ENCODE peak calls at places on chromosome 1, in eight cellular contexts. O is heart right ventricle; B is Panc1; K is prostate gland; T is CD8-positive, alpha-beta T cell; C is ascending aorta; W is kidney epithelial cell; Z is fibroblast of lung. Q is an unnamed sample.

GRCh38 chr1:43366179-43366578 is 1.6 kb downstream of the ELOVL1 start:
- DNase-seq in O (no peak), B (no peak), K (peak; percentile 85), T (no peak), C (no peak), W (no peak), Z (no peak), Q (no peak)

GRCh38 chr1:156001682-156002171 is 19.0 kb downstream of the SSR2 start:
- DNase-seq in O (no peak), B (no peak), K (no peak), T (no peak), C (no peak), W (no peak), Z (no peak), Q (no peak)

GRCh38 chr1:180623579-180624347 is 8.1 kb upstream of the XPR1 start:
- DNase-seq in O (no peak), B (no peak), K (no peak), T (no peak), C (no peak), W (no peak), Z (peak; percentile 54), Q (no peak)

GRCh38 chr1:20102875-20103274 is 16.5 kb downstream of the PLA2G2D start:
- DNase-seq in O (no peak), B (no peak), K (no peak), T (no peak), C (no peak), W (peak; percentile 71), Z (peak; percentile 82), Q (no peak)

GRCh38 chr1:164765993-164766720 is 207.2 kb downstream of the PBX1 start:
- DNase-seq in O (no peak), B (no peak), K (no peak), T (no peak), C (no peak), W (no peak), Z (peak; percentile 61), Q (no peak)

GRCh38 chr1:37325010-37325409 is 149.4 kb upstream of the ZC3H12A start:
- DNase-seq in O (no peak), B (no peak), K (no peak), T (no peak), C (no peak), W (no peak), Z (no peak), Q (no peak)

GRCh38 chr1:66589326-66589725 is 55.4 kb downstream of the SGIP1 start:
- DNase-seq in O (no peak), B (no peak), K (no peak), T (no peak), C (no peak), W (no peak), Z (no peak), Q (no peak)

GRCh38 chr1:6485140-6485936 is 6.1 kb downstream of the PLEKHG5 start:
- DNase-seq in O (no peak), B (no peak), K (no peak), T (no peak), C (no peak), W (no peak), Z (no peak), Q (no peak)

GRCh38 chr1:59564192-59564891 is 250.4 kb upstream of the HOOK1 start:
- DNase-seq in O (no peak), B (no peak), K (no peak), T (no peak), C (no peak), W (no peak), Z (no peak), Q (no peak)

GRCh38 chr1:51133045-51133444 is 31.0 kb downstream of the C1orf185 start:
- DNase-seq in O (no peak), B (no peak), K (no peak), T (no peak), C (no peak), W (no peak), Z (no peak), Q (no peak)

GRCh38 chr1:241048558-241048957 is 308.4 kb downstream of the RGS7 start:
- DNase-seq in O (no peak), B (no peak), K (no peak), T (no peak), C (no peak), W (no peak), Z (no peak), Q (no peak)

GRCh38 chr1:91527781-91528180 is 27.1 kb downstream of the CDC7 start:
- DNase-seq in O (no peak), B (no peak), K (no peak), T (no peak), C (no peak), W (no peak), Z (peak; percentile 39), Q (no peak)

GRCh38 chr1:15251807-15252546 is 5.0 kb downstream of the FHAD1 start:
- DNase-seq in O (no peak), B (no peak), K (no peak), T (no peak), C (no peak), W (no peak), Z (no peak), Q (no peak)

GRCh38 chr1:175095978-175096611 is 28.5 kb downstream of the TNN start:
- DNase-seq in O (no peak), B (no peak), K (no peak), T (no peak), C (no peak), W (no peak), Z (no peak), Q (no peak)

DNA sequence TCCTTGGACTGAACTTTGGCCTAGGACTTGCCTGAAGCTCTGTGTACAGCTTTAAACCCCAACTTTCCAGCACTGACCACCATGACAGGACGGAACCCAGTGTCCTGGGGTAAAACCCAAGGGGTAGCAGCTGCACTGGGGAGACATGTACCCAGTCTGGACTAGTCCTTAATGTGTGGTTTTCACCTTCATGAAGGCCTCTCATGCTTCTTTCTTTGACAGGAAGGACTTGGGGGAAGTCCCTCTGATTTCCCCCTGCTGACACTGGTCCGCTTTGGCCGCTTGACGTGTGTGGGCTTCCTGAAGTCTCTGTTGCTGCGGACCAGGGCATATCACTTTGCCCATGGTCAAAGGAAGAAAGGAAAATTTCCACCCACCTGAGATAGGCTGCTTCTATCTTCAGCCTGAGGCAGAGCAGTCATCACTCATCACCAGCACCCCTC is 66.3 kb upstream of the PRDX6 start:
- DNase-seq in O (no peak), B (no peak), K (no peak), T (no peak), C (no peak), W (no peak), Z (no peak), Q (no peak)
- H3K4me3 ChIP-seq in O (no peak overlapping the region), B (no peak overlapping the region), K (no peak overlapping the region), T (no peak overlapping the region), C (no peak overlapping the region), W (no peak overlapping the region), Z (no peak overlapping the region), Q (no peak overlapping the region)

DNA sequence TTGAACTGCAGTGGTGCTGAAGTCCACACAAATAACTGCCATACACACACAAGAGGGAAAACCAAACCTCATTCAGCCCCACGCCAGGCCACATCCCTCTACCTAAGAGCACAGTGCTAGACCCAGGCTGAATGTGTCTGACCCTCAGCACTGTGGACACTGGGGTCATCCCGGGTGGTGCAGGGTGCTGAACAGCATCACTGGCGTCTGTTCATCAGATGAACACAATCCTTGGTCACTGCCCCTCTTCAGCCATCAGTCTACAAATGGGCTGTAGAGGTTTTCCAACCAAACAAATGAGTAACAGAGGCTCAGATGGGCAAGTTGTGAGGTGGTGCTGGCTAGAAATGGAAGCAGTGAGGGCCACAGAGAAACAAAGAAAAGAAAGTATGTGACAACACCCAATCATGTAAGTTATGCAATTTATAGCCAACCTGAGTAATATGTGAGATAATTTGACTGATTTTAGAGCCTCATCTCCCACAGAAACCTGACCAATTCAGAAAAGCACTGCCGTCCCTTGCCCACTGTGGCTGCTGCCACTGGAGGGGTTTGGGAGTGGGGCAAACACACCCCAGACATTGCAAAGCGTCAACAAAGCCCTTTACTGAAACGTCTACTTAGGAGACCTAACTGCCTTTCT is 27.9 kb downstream of the GNB1 start:
- DNase-seq in O (no peak), B (no peak), K (no peak), T (no peak), C (no peak), W (no peak), Z (no peak), Q (no peak)
- TF ChIP-seq CTCF in O (no peak), B (no peak), K (no peak), T (no peak), C (no peak), W (no peak), Z (no peak), Q (no peak)

DNA sequence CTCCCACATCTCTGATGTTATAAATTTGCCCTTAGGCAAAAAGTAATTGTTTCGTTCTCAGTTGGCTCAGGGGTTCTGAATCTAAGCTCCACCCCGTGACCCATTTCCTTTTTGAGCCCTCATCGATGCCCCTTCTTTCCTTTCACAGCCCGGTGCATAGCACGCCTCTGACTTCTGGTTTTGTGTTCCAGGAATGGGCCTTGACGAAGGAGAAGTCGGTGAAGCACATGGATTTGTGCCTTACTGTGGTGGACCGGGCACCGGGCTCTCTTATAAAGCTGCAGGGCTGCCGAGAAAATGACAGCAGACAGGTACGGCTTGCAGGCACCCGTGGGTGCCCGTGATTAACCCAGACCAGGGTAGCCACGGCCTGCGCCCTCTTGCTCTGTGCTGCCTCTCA is 151.9 kb downstream of the PGBD5 start:
- DNase-seq in O (no peak), B (no peak), K (no peak), T (peak; percentile 49), C (no peak), W (no peak), Z (no peak), Q (no peak)
- H3K36me3 ChIP-seq in O (no peaks in the 10 kb centered on the region), B (peaks cover 9% of the 10 kb centered on the region), K (no peaks in the 10 kb centered on the region), T (peaks cover 13% of the 10 kb centered on the region), C (peaks cover 29% of the 10 kb centered on the region), W (no peaks in the 10 kb centered on the region), Z (peaks cover 14% of the 10 kb centered on the region), Q (peaks cover 10% of the 10 kb centered on the region)

GRCh38 chr1:228172591-228173527 is 7.3 kb downstream of the IBA57 start:
- DNase-seq in O (no peak), B (no peak), K (no peak), T (no peak), C (no peak), W (no peak), Z (no peak), Q (no peak)

GRCh38 chr1:228176461-228177182 is 11.0 kb downstream of the IBA57 start:
- DNase-seq in O (peak; percentile 59), B (no peak), K (no peak), T (no peak), C (no peak), W (no peak), Z (no peak), Q (no peak)

GRCh38 chr1:228175316-228176023 is 9.9 kb downstream of the IBA57 start:
- DNase-seq in O (no peak), B (no peak), K (no peak), T (no peak), C (no peak), W (no peak), Z (no peak), Q (no peak)

GRCh38 chr1:228176024-228176395 is 10.4 kb downstream of the IBA57 start:
- DNase-seq in O (no peak), B (no peak), K (no peak), T (no peak), C (no peak), W (no peak), Z (no peak), Q (no peak)

GRCh38 chr1:228174482-228175315 is 9.1 kb downstream of the IBA57 start:
- DNase-seq in O (no peak), B (no peak), K (no peak), T (no peak), C (no peak), W (no peak), Z (no peak), Q (no peak)
- H3K4me3 ChIP-seq in O (no peak overlapping the region), B (no peak overlapping the region), K (no peak overlapping the region), T (no peak overlapping the region), C (no peak overlapping the region), W (no peak overlapping the region), Z (no peak overlapping the region), Q (no peak overlapping the region)

Q was measured in BJ.